ENCODE peak calls at places on chromosomes 13 and 19, in seven cellular contexts. One of them, this sample, is unnamed.

GRCh38 chr13:80338781-80339577 is 1.9 kb downstream of the SPRY2 start:
- DNase-seq in fibroblast of mammary gland: peak; percentile 79
- DNase-seq in bronchial epithelial cell: peak; percentile 55
- DNase-seq in AG04450: peak; percentile 56
- DNase-seq in fibroblast of lung: peak; percentile 81
- DNase-seq in coronary artery: peak; percentile 89
- DNase-seq in Caco-2: peak; percentile 81
- DNase-seq in this sample: peak; percentile 87

GRCh38 chr19:35860818-35861639 is 4.3 kb downstream of the KIRREL2 start:
- DNase-seq in AG04450: no peak
- DNase-seq in fibroblast of mammary gland: no peak
- DNase-seq in bronchial epithelial cell: no peak
- DNase-seq in fibroblast of lung: no peak
- DNase-seq in coronary artery: no peak
- DNase-seq in Caco-2: peak; percentile 70
- DNase-seq in this sample: no peak

GRCh38 chr13:23418776-23419683 is 14.5 kb downstream of the SACS start:
- DNase-seq in coronary artery: no peak
- DNase-seq in Caco-2: no peak
- DNase-seq in fibroblast of lung: no peak
- DNase-seq in bronchial epithelial cell: peak; percentile 31
- DNase-seq in AG04450: no peak
- DNase-seq in fibroblast of mammary gland: no peak
- DNase-seq in this sample: no peak

GRCh38 chr13:94583926-94584325 is 12.0 kb downstream of the TGDS start:
- DNase-seq in bronchial epithelial cell: no peak
- DNase-seq in coronary artery: no peak
- DNase-seq in fibroblast of mammary gland: peak; percentile 60
- DNase-seq in AG04450: no peak
- DNase-seq in fibroblast of lung: peak; percentile 14
- DNase-seq in Caco-2: no peak
- DNase-seq in this sample: peak; percentile 27

GRCh38 chr13:97076898-97077297 is 82.6 kb upstream of the OXGR1 start:
- DNase-seq in fibroblast of mammary gland: peak; percentile 14
- DNase-seq in AG04450: no peak
- DNase-seq in fibroblast of lung: peak; percentile 15
- DNase-seq in bronchial epithelial cell: no peak
- DNase-seq in Caco-2: no peak
- DNase-seq in coronary artery: no peak
- DNase-seq in this sample: peak; percentile 76

GRCh38 chr13:93621051-93621450 is 394.4 kb downstream of the GPC6 start:
- DNase-seq in Caco-2: no peak
- DNase-seq in AG04450: no peak
- DNase-seq in fibroblast of mammary gland: peak; percentile 1
- DNase-seq in bronchial epithelial cell: peak; percentile 26
- DNase-seq in fibroblast of lung: no peak
- DNase-seq in coronary artery: no peak
- DNase-seq in this sample: no peak

GRCh38 chr13:24672141-24673132 is 7.8 kb upstream of the ATP12A start:
- DNase-seq in fibroblast of mammary gland: no peak
- DNase-seq in coronary artery: no peak
- DNase-seq in bronchial epithelial cell: no peak
- DNase-seq in fibroblast of lung: no peak
- DNase-seq in Caco-2: no peak
- DNase-seq in AG04450: no peak
- DNase-seq in this sample: no peak

GRCh38 chr19:41928221-41928683 is at the start of gene ERFL:
- DNase-seq in Caco-2: no peak
- DNase-seq in fibroblast of lung: no peak
- DNase-seq in bronchial epithelial cell: no peak
- DNase-seq in AG04450: no peak
- DNase-seq in fibroblast of mammary gland: no peak
- DNase-seq in coronary artery: no peak
- DNase-seq in this sample: no peak

GRCh38 chr13:114142640-114143490 is 10.4 kb upstream of the RASA3 start:
- DNase-seq in fibroblast of lung: peak; percentile 63
- DNase-seq in fibroblast of mammary gland: no peak
- DNase-seq in bronchial epithelial cell: peak; percentile 82
- DNase-seq in coronary artery: no peak
- DNase-seq in Caco-2: no peak
- DNase-seq in AG04450: no peak
- DNase-seq in this sample: no peak

GRCh38 chr13:111460548-111461444 is 140.4 kb downstream of the TEX29 start:
- DNase-seq in fibroblast of lung: peak; percentile 70
- DNase-seq in coronary artery: peak; percentile 47
- DNase-seq in fibroblast of mammary gland: peak; percentile 50
- DNase-seq in Caco-2: peak; percentile 53
- DNase-seq in AG04450: peak; percentile 24
- DNase-seq in bronchial epithelial cell: peak; percentile 4
- DNase-seq in this sample: peak; percentile 42

GRCh38 chr19:9860407-9860806 is 25.3 kb downstream of the PIN1 start:
- DNase-seq in coronary artery: no peak
- DNase-seq in fibroblast of lung: no peak
- DNase-seq in fibroblast of mammary gland: no peak
- DNase-seq in bronchial epithelial cell: no peak
- DNase-seq in Caco-2: no peak
- DNase-seq in AG04450: no peak
- DNase-seq in this sample: no peak

GRCh38 chr19:49930483-49931011 is 1.2 kb upstream of the NUP62 start:
- DNase-seq in AG04450: no peak
- DNase-seq in fibroblast of lung: no peak
- DNase-seq in fibroblast of mammary gland: peak; percentile 42
- DNase-seq in coronary artery: peak; percentile 81
- DNase-seq in Caco-2: no peak
- DNase-seq in bronchial epithelial cell: no peak
- DNase-seq in this sample: peak; percentile 15

GRCh38 chr13:113970810-113971470 is 2.9 kb downstream of the C13orf46 start:
- DNase-seq in coronary artery: no peak
- DNase-seq in fibroblast of lung: peak; percentile 55
- DNase-seq in bronchial epithelial cell: peak; percentile 89
- DNase-seq in fibroblast of mammary gland: peak; percentile 81
- DNase-seq in Caco-2: no peak
- DNase-seq in AG04450: peak; percentile 10
- DNase-seq in this sample: peak; percentile 53

GRCh38 chr13:80533175-80533574 is 192.2 kb upstream of the SPRY2 start:
- DNase-seq in bronchial epithelial cell: no peak
- DNase-seq in Caco-2: no peak
- DNase-seq in AG04450: no peak
- DNase-seq in coronary artery: no peak
- DNase-seq in fibroblast of lung: no peak
- DNase-seq in fibroblast of mammary gland: no peak
- DNase-seq in this sample: no peak

GRCh38 chr13:102374233-102374632 is 27.6 kb downstream of the FGF14 start:
- DNase-seq in fibroblast of lung: no peak
- DNase-seq in Caco-2: no peak
- DNase-seq in AG04450: no peak
- DNase-seq in bronchial epithelial cell: no peak
- DNase-seq in coronary artery: no peak
- DNase-seq in fibroblast of mammary gland: no peak
- DNase-seq in this sample: no peak

GRCh38 chr19:17550076-17550667 is 5.3 kb upstream of the COLGALT1 start:
- DNase-seq in fibroblast of lung: no peak
- DNase-seq in fibroblast of mammary gland: no peak
- DNase-seq in AG04450: no peak
- DNase-seq in bronchial epithelial cell: no peak
- DNase-seq in coronary artery: no peak
- DNase-seq in Caco-2: no peak
- DNase-seq in this sample: no peak

GRCh38 chr13:73803997-73804396 is 330.2 kb downstream of the KLF12 start:
- DNase-seq in fibroblast of mammary gland: peak; percentile 70
- DNase-seq in fibroblast of lung: peak; percentile 32
- DNase-seq in bronchial epithelial cell: peak; percentile 54
- DNase-seq in Caco-2: no peak
- DNase-seq in coronary artery: no peak
- DNase-seq in AG04450: no peak
- DNase-seq in this sample: peak; percentile 13

GRCh38 chr13:112159575-112160547 is 92.9 kb downstream of the SOX1 start:
- DNase-seq in Caco-2: peak; percentile 42
- DNase-seq in AG04450: no peak
- DNase-seq in bronchial epithelial cell: no peak
- DNase-seq in coronary artery: no peak
- DNase-seq in fibroblast of lung: no peak
- DNase-seq in fibroblast of mammary gland: no peak
- DNase-seq in this sample: no peak

GRCh38 chr19:35034588-35035382 is 4.5 kb downstream of the SCN1B start:
- DNase-seq in bronchial epithelial cell: no peak
- DNase-seq in fibroblast of mammary gland: no peak
- DNase-seq in Caco-2: no peak
- DNase-seq in AG04450: no peak
- DNase-seq in coronary artery: no peak
- DNase-seq in fibroblast of lung: no peak
- DNase-seq in this sample: no peak

GRCh38 chr19:44758596-44758995 is 10.1 kb downstream of the BCL3 start:
- DNase-seq in fibroblast of mammary gland: no peak
- DNase-seq in Caco-2: no peak
- DNase-seq in coronary artery: no peak
- DNase-seq in AG04450: no peak
- DNase-seq in fibroblast of lung: no peak
- DNase-seq in bronchial epithelial cell: no peak
- DNase-seq in this sample: no peak

GRCh38 chr13:98406475-98406874 is 170.4 kb downstream of the STK24 start:
- DNase-seq in fibroblast of lung: no peak
- DNase-seq in Caco-2: no peak
- DNase-seq in AG04450: no peak
- DNase-seq in fibroblast of mammary gland: no peak
- DNase-seq in bronchial epithelial cell: no peak
- DNase-seq in coronary artery: peak; percentile 45
- DNase-seq in this sample: no peak

GRCh38 chr19:6272913-6273600 is 6.7 kb downstream of the MLLT1 start:
- DNase-seq in bronchial epithelial cell: no peak
- DNase-seq in Caco-2: no peak
- DNase-seq in AG04450: no peak
- DNase-seq in fibroblast of mammary gland: no peak
- DNase-seq in coronary artery: no peak
- DNase-seq in fibroblast of lung: no peak
- DNase-seq in this sample: no peak

GRCh38 chr19:49838816-49839588 is 12.0 kb upstream of the PTOV1 start:
- DNase-seq in coronary artery: no peak
- DNase-seq in AG04450: no peak
- DNase-seq in bronchial epithelial cell: no peak
- DNase-seq in fibroblast of mammary gland: no peak
- DNase-seq in fibroblast of lung: peak; percentile 31
- DNase-seq in Caco-2: no peak
- DNase-seq in this sample: no peak

GRCh38 chr19:29667941-29668340 is 2.7 kb downstream of the PLEKHF1 start:
- DNase-seq in bronchial epithelial cell: no peak
- DNase-seq in fibroblast of lung: no peak
- DNase-seq in fibroblast of mammary gland: no peak
- DNase-seq in Caco-2: no peak
- DNase-seq in AG04450: no peak
- DNase-seq in coronary artery: no peak
- DNase-seq in this sample: no peak

GRCh38 chr19:51201712-51202111 is 23.2 kb upstream of the CD33 start:
- DNase-seq in fibroblast of mammary gland: no peak
- DNase-seq in Caco-2: no peak
- DNase-seq in AG04450: no peak
- DNase-seq in coronary artery: no peak
- DNase-seq in fibroblast of lung: no peak
- DNase-seq in bronchial epithelial cell: no peak
- DNase-seq in this sample: no peak

GRCh38 chr13:41310963-41311606 is at the start of gene NAA16:
- DNase-seq in Caco-2: peak; percentile 94
- DNase-seq in AG04450: peak; percentile 72
- DNase-seq in fibroblast of lung: peak; percentile 91
- DNase-seq in coronary artery: peak; percentile 92
- DNase-seq in bronchial epithelial cell: peak; percentile 83
- DNase-seq in fibroblast of mammary gland: peak; percentile 87
- DNase-seq in this sample: peak; percentile 90
- TF ChIP-seq CTCF in Caco-2: no peak
- TF ChIP-seq CTCF in AG04450: no peak
- TF ChIP-seq CTCF in fibroblast of lung: no peak
- TF ChIP-seq CTCF in coronary artery: no peak
- TF ChIP-seq CTCF in bronchial epithelial cell: no peak
- TF ChIP-seq CTCF in fibroblast of mammary gland: no peak
- TF ChIP-seq CTCF in this sample: no peak

GRCh38 chr19:45998834-45999233 is 3.6 kb downstream of the CCDC61 start:
- DNase-seq in fibroblast of mammary gland: no peak
- DNase-seq in bronchial epithelial cell: no peak
- DNase-seq in fibroblast of lung: no peak
- DNase-seq in AG04450: no peak
- DNase-seq in Caco-2: no peak
- DNase-seq in coronary artery: no peak
- DNase-seq in this sample: no peak
- H3K4me3 ChIP-seq in fibroblast of mammary gland: no peak overlapping the region
- H3K4me3 ChIP-seq in bronchial epithelial cell: no peak overlapping the region
- H3K4me3 ChIP-seq in fibroblast of lung: no peak overlapping the region
- H3K4me3 ChIP-seq in AG04450: no peak overlapping the region
- H3K4me3 ChIP-seq in Caco-2: no peak overlapping the region
- H3K4me3 ChIP-seq in coronary artery: no peak overlapping the region
- H3K4me3 ChIP-seq in this sample: no peak overlapping the region

GRCh38 chr13:20704459-20705069 is 1.1 kb downstream of the IL17D start:
- DNase-seq in AG04450: no peak
- DNase-seq in fibroblast of mammary gland: no peak
- DNase-seq in fibroblast of lung: no peak
- DNase-seq in Caco-2: no peak
- DNase-seq in bronchial epithelial cell: no peak
- DNase-seq in coronary artery: no peak
- DNase-seq in this sample: no peak
- TF ChIP-seq CTCF in AG04450: no peak
- TF ChIP-seq CTCF in fibroblast of mammary gland: no peak
- TF ChIP-seq CTCF in fibroblast of lung: no peak
- TF ChIP-seq CTCF in Caco-2: no peak
- TF ChIP-seq CTCF in bronchial epithelial cell: no peak
- TF ChIP-seq CTCF in coronary artery: no peak
- TF ChIP-seq CTCF in this sample: no peak

GRCh38 chr19:28634837-28635236 is 578.1 kb downstream of the UQCRFS1 start:
- DNase-seq in bronchial epithelial cell: no peak
- DNase-seq in fibroblast of lung: no peak
- DNase-seq in fibroblast of mammary gland: no peak
- DNase-seq in Caco-2: no peak
- DNase-seq in AG04450: no peak
- DNase-seq in coronary artery: no peak
- DNase-seq in this sample: no peak

GRCh38 chr19:28632357-28633076 is 580.4 kb downstream of the UQCRFS1 start:
- DNase-seq in coronary artery: no peak
- DNase-seq in bronchial epithelial cell: no peak
- DNase-seq in fibroblast of lung: no peak
- DNase-seq in fibroblast of mammary gland: no peak
- DNase-seq in AG04450: no peak
- DNase-seq in Caco-2: no peak
- DNase-seq in this sample: no peak

GRCh38 chr19:28634031-28634328 is 579.0 kb downstream of the UQCRFS1 start:
- DNase-seq in bronchial epithelial cell: no peak
- DNase-seq in fibroblast of lung: no peak
- DNase-seq in fibroblast of mammary gland: no peak
- DNase-seq in Caco-2: no peak
- DNase-seq in coronary artery: no peak
- DNase-seq in AG04450: no peak
- DNase-seq in this sample: no peak

GRCh38 chr19:28633223-28634030 is 579.5 kb downstream of the UQCRFS1 start:
- DNase-seq in coronary artery: no peak
- DNase-seq in AG04450: no peak
- DNase-seq in fibroblast of lung: peak; percentile 38
- DNase-seq in Caco-2: peak; percentile 57
- DNase-seq in bronchial epithelial cell: peak; percentile 3
- DNase-seq in fibroblast of mammary gland: peak; percentile 66
- DNase-seq in this sample: peak; percentile 61

GRCh38 chr19:28631931-28632330 is 581.0 kb downstream of the UQCRFS1 start:
- DNase-seq in fibroblast of mammary gland: no peak
- DNase-seq in fibroblast of lung: no peak
- DNase-seq in AG04450: no peak
- DNase-seq in coronary artery: no peak
- DNase-seq in Caco-2: no peak
- DNase-seq in bronchial epithelial cell: no peak
- DNase-seq in this sample: no peak
- H3K4me3 ChIP-seq in fibroblast of mammary gland: no peak overlapping the region
- H3K4me3 ChIP-seq in fibroblast of lung: no peak overlapping the region
- H3K4me3 ChIP-seq in AG04450: no peak overlapping the region
- H3K4me3 ChIP-seq in coronary artery: no peak overlapping the region
- H3K4me3 ChIP-seq in Caco-2: no peak overlapping the region
- H3K4me3 ChIP-seq in bronchial epithelial cell: no peak overlapping the region
- H3K4me3 ChIP-seq in this sample: no peak overlapping the region

This sample was measured in fibroblast of pulmonary artery.